ENCODE peak calls at places on chromosomes 16 and 17, in nine cellular contexts. R is effector memory CD4-positive, alpha-beta T cell; T is ovary; K is GM23338; B is prostate gland; X is esophagus muscularis mucosa; G is mucosa of descending colon; I is epithelial cell of esophagus; Y is foreskin fibroblast. A is an unnamed sample.
A peak's percentile ranks its signal among the peaks of the same experiment; 100 is the strongest.

GRCh38 chr16:19830902-19831555 is 53.6 kb downstream of the GPRC5B start:
- DNase-seq in R (no peak), T (no peak), K (no peak), B (no peak), X (no peak), G (no peak), I (no peak), Y (no peak), A (no peak)

GRCh38 chr17:40518401-40519088 is 17.1 kb upstream of the TNS4 start:
- DNase-seq in R (no peak), T (peak; percentile 20), K (peak; percentile 45), B (no peak), X (no peak), G (no peak), I (peak; percentile 91), Y (no peak), A (no peak)

GRCh38 chr16:5916711-5917191 is 819.2 kb upstream of the EEF2KMT start:
- DNase-seq in R (no peak), T (no peak), K (peak; percentile 17), B (no peak), X (no peak), G (peak; percentile 47), I (peak; percentile 39), Y (no peak), A (no peak)

GRCh38 chr16:62711797-62712196 is 675.6 kb upstream of the CDH8 start:
- DNase-seq in R (no peak), T (no peak), K (peak; percentile 58), B (no peak), X (no peak), G (no peak), I (no peak), Y (no peak), A (no peak)

GRCh38 chr16:83247767-83248372 is 559.9 kb upstream of the HSBP1 start:
- DNase-seq in R (no peak), T (no peak), K (no peak), B (no peak), X (no peak), G (no peak), I (no peak), Y (no peak), A (no peak)

GRCh38 chr17:40304464-40304863 is 4.5 kb upstream of the RARA start:
- DNase-seq in R (no peak), T (no peak), K (no peak), B (no peak), X (no peak), G (no peak), I (no peak), Y (peak; percentile 76), A (peak; percentile 88)

GRCh38 chr17:65902831-65903549 is 288.9 kb downstream of the CEP112 start:
- DNase-seq in R (no peak), T (no peak), K (peak; percentile 32), B (no peak), X (no peak), G (no peak), I (no peak), Y (no peak), A (no peak)

GRCh38 chr16:2874584-2875362 is 8.2 kb upstream of the FLYWCH2 start:
- DNase-seq in R (peak; percentile 33), T (peak; percentile 86), K (peak; percentile 84), B (peak; percentile 74), X (no peak), G (peak; percentile 84), I (peak; percentile 78), Y (peak; percentile 56), A (peak; percentile 78)

GRCh38 chr16:1333854-1334719 is 642 bp downstream of the BAIAP3 start:
- DNase-seq in R (no peak), T (no peak), K (peak; percentile 59), B (no peak), X (no peak), G (no peak), I (no peak), Y (no peak), A (no peak)

GRCh38 chr16:66604376-66605176 is at the start of gene CMTM3:
- DNase-seq in R (peak; percentile 46), T (peak; percentile 87), K (peak; percentile 84), B (no peak), X (no peak), G (peak; percentile 75), I (peak; percentile 45), Y (peak; percentile 44), A (peak; percentile 56)

GRCh38 chr16:56189990-56190902 is 1.0 kb upstream of the GNAO1 start:
- DNase-seq in R (no peak), T (no peak), K (peak; percentile 57), B (no peak), X (no peak), G (no peak), I (no peak), Y (no peak), A (no peak)
- H3K4me3 ChIP-seq in R (peak overlapping the region; percentile 78), T (peak overlapping the region; percentile 73), K (peak overlapping the region; percentile 83), B (peak overlapping the region; percentile 58), X (peak overlapping the region; percentile 84), G (no peak overlapping the region), I (peak overlapping the region; percentile 25), Y (peak overlapping the region; percentile 33), A (peak overlapping the region; percentile 55)

GRCh38 chr17:7295230-7296180 is 1.1 kb upstream of the YBX2 start:
- DNase-seq in R (no peak), T (no peak), K (peak; percentile 51), B (no peak), X (no peak), G (peak; percentile 56), I (no peak), Y (no peak), A (no peak)
- H3K4me3 ChIP-seq in R (peak overlapping the region; percentile 51), T (no peak overlapping the region), K (peak overlapping the region; percentile 63), B (peak overlapping the region; percentile 3), X (no peak overlapping the region), G (no peak overlapping the region), I (peak overlapping the region; percentile 34), Y (no peak overlapping the region), A (no peak overlapping the region)

DNA sequence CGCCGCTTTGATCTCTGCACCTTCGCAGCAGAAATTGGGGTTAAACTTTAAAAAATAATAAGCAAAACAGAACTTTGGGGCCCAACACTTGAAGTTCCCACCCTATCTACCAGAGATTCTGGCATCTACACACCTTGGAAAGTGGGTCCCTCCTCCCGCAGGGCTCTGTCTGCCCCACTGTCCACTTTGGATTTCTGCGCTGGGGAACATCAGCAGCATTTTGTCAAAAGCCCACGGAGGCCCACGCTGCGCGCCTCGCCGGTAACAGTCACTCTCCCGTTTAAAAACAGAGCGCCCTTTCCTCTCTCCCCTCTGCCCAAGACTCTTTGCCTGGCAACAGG is 725 bp upstream of the WNT9B start:
- DNase-seq in R (no peak), T (no peak), K (no peak), B (no peak), X (no peak), G (no peak), I (no peak), Y (no peak), A (no peak)
- H3K4me3 ChIP-seq in R (no peak overlapping the region), T (no peak overlapping the region), K (peak overlapping the region; percentile 77), B (no peak overlapping the region), X (no peak overlapping the region), G (no peak overlapping the region), I (no peak overlapping the region), Y (no peak overlapping the region), A (no peak overlapping the region)

DNA sequence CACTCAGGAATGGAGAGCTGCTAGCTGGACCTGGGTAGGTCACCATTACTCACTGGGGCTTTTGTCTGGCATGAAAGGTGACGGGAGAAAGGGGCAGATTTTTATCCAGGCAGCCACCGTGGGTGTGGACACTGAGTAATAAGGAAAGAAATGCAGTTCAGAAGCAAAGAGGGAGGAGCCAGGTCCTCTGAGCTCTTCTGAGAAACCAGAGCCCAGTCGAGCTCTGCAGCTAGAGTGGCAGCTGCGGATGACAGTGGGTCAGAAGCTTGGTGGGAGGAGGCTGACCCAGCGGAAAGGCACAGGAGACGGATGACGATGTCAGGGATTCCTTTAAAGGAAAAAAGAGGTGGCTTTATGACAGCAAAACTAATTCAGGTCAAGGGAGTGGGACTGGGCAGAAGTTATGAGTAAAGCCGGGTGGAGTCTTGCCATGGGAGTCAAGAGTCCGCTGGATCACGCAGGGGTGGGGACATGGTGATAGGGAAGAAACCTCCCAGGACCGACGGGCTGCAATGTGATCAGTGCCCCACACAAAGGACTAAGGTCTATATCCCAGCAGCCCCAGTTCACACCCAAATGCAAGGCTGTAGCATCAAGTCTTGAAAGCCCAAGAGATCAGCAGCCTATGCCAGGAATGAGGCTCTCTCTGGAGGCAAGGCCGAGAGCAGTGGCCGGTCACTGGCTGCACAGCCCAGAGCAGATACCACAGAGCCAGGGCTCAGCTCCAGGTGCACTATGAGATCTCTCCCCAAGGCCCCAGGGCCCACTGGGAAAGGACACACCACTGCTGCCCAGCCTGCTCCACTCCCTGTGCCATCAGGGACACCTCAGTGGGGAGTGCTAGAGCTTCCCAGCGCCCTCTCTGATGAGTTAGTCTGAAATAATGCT is 6.3 kb upstream of the MNT start:
- DNase-seq in R (no peak), T (no peak), K (no peak), B (no peak), X (no peak), G (peak; percentile 84), I (peak; percentile 98), Y (peak; percentile 92), A (peak; percentile 94)
- H3K4me3 ChIP-seq in R (no peak overlapping the region), T (no peak overlapping the region), K (no peak overlapping the region), B (no peak overlapping the region), X (peak overlapping the region; percentile 9), G (no peak overlapping the region), I (no peak overlapping the region), Y (no peak overlapping the region), A (no peak overlapping the region)

A was measured in fibroblast of villous mesenchyme.